ENCODE peak calls at places on chromosomes 11 and 22, in five cellular contexts. Z is hepatocyte, B is right lobe of liver, G is tibial nerve, N is lung. T is an unnamed sample. For H3K4me1, the result is how much of the 10 kb centered on the place peaks cover.

GRCh38 chr11:72930011-72930410 is 115.8 kb downstream of the ATG16L2 start:
- DNase-seq in N (no peak), B (no peak), G (no peak), Z (no peak), T (no peak)

GRCh38 chr11:4164884-4165590 is 70.4 kb downstream of the RRM1 start:
- DNase-seq in G (no peak), Z (no peak), B (no peak), N (no peak), T (no peak)

GRCh38 chr11:58024601-58025091 is 965 bp downstream of the OR9Q1 start:
- DNase-seq in G (peak), N (peak), Z (no peak), B (peak), T (peak)

GRCh38 chr11:95993438-95994339 is 69.8 kb upstream of the MTMR2 start:
- DNase-seq in B (no peak), Z (peak), G (no peak), N (no peak), T (no peak)

GRCh38 chr22:48186121-48186790 is 1423.8 kb downstream of the TBC1D22A start:
- DNase-seq in B (no peak), Z (no peak), G (no peak), N (no peak), T (no peak)

GRCh38 chr11:57248780-57249383 is 11.8 kb upstream of the APLNR start:
- DNase-seq in N (peak), Z (peak), G (peak), B (peak), T (peak)

GRCh38 chr11:35927730-35928129 is 16.1 kb upstream of the LDLRAD3 start:
- DNase-seq in G (peak), Z (peak), B (peak), N (peak), T (peak)

GRCh38 chr11:2358754-2359444 is 18.2 kb upstream of the CD81 start:
- DNase-seq in Z (no peak), G (no peak), B (no peak), N (no peak), T (no peak)

GRCh38 chr11:47566166-47566546 is 757 bp downstream of the PTPMT1 start:
- DNase-seq in N (no peak), Z (no peak), B (no peak), G (no peak), T (peak)

GRCh38 chr11:119120639-119121007 is 757 bp upstream of the HINFP start:
- DNase-seq in Z (peak), G (no peak), N (no peak), B (no peak), T (no peak)

GRCh38 chr11:86193297-86194095 is 51.1 kb upstream of the EED start:
- DNase-seq in N (peak), G (peak), Z (peak), B (peak), T (peak)

GRCh38 chr11:12135185-12135584 is 24.8 kb downstream of the MICAL2 start:
- DNase-seq in G (no peak), Z (no peak), B (no peak), N (no peak), T (no peak)

GRCh38 chr11:77071077-77071476 is 4.3 kb downstream of the CAPN5 start:
- DNase-seq in N (no peak), G (no peak), Z (no peak), B (no peak), T (no peak)

GRCh38 chr11:12402027-12402426 is 24.7 kb downstream of the PARVA start:
- DNase-seq in B (no peak), N (no peak), Z (no peak), G (no peak), T (no peak)

GRCh38 chr11:117885777-117886176 is 9.3 kb upstream of the FXYD6 start:
- DNase-seq in G (no peak), B (no peak), Z (peak), N (peak), T (no peak)

GRCh38 chr22:39152511-39153219 is at the start of gene CBX7:
- DNase-seq in B (peak), G (peak), N (peak), Z (peak), T (peak)

GRCh38 chr11:27204527-27204926 is 158.5 kb downstream of the CCDC34 start:
- DNase-seq in Z (no peak), N (no peak), G (no peak), B (no peak), T (no peak)

GRCh38 chr11:108278546-108278945 is 55.7 kb downstream of the ATM start:
- DNase-seq in B (no peak), N (no peak), G (no peak), Z (no peak), T (no peak)

GRCh38 chr11:87926250-87926970 is 248.8 kb downstream of the RAB38 start:
- DNase-seq in N (no peak), Z (peak), B (no peak), G (no peak), T (no peak)

GRCh38 chr22:46991666-46992065 is 229.2 kb downstream of the TBC1D22A start:
- DNase-seq in N (no peak), Z (no peak), B (no peak), G (no peak), T (no peak)

GRCh38 chr22:32904044-32904443 is 102.5 kb downstream of the TIMP3 start:
- DNase-seq in G (peak), Z (peak), B (no peak), N (peak), T (peak)

GRCh38 chr11:15941206-15941770 is 415.1 kb downstream of the SOX6 start:
- DNase-seq in B (no peak), Z (no peak), N (no peak), G (no peak), T (no peak)

GRCh38 chr22:30809086-30809485 is 114.4 kb downstream of the OSBP2 start:
- DNase-seq in G (no peak), B (no peak), N (no peak), Z (no peak), T (no peak)

DNA sequence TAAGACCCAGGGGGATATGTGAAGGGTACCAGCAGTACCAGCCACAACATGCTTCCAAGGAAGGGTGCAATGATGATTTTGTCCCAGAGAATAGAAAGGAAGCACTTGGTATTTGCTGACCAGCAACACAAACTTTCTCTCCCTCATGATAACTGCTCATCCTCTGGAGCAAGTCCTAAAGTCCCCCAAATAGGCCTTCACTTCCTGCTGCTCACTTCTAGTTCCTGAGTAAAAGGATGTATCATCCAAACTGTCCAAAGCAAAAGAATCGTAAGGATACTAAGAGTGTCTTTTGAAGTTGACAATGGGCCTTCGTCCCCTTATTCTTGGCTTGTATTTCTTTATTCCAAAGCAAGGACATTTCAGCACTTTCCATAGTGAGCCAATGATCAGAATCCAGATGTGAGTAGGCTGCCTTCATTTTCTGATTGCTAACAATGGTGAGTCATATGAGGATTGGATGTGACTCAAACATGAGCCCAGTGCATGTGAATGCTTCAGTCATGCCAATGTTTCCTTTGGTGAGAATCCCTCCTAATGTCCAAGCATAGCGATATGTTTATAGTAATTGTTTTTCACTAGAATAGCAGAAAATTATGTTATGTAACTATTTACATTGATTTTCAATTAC is 243.4 kb upstream of the POU2AF2 start:
- DNase-seq in B (no peak), G (peak), Z (no peak), N (no peak), T (no peak)
- H3K27ac ChIP-seq in B (no peak), G (no peak), Z (no peak), N (no peak), T (no peak)

DNA sequence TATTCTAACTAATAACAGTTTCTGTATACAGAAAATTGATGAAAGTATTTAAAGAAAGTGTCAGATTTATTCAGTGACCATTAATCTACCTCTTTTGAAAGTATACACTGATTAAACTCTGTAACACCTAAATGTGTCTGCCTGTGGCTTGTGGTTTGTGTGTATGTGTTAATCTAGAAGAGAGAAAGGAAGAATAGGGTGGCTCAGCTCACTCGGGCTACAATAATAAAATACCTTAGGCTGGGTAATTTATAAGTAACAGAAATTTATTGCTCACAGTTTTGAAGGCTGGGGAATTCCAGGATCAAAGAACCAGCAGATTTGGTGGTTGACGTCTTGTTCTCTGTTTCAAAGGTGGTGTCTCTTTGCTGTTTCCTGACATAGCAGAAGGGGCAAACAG is 13.6 kb upstream of the OR5AS1 start:
- DNase-seq in Z (no peak), N (no peak), G (no peak), B (no peak), T (no peak)
- H3K4me1 ChIP-seq in Z (under half), N (under half), G (under half), B (under half), T (under half)

GRCh38 chr11:109970516-109971183 is 122.5 kb upstream of the ZC3H12C start:
- DNase-seq in B (no peak), G (no peak), N (no peak), Z (no peak), T (no peak)
- H3K4me3 ChIP-seq in B (no peak), G (no peak), N (no peak), Z (no peak), T (no peak)

GRCh38 chr22:21611210-21611977 is 18.4 kb downstream of the YDJC start:
- DNase-seq in N (no peak), Z (no peak), B (no peak), G (no peak), T (no peak)

GRCh38 chr22:21621025-21621424 is 8.8 kb downstream of the YDJC start:
- DNase-seq in B (no peak), G (no peak), Z (no peak), N (no peak), T (no peak)

GRCh38 chr22:21612858-21613257 is 17.0 kb downstream of the YDJC start:
- DNase-seq in Z (no peak), B (no peak), G (no peak), N (no peak), T (no peak)

GRCh38 chr22:21613553-21614233 is 16.1 kb downstream of the YDJC start:
- DNase-seq in Z (no peak), N (no peak), B (no peak), G (no peak), T (no peak)

DNA sequence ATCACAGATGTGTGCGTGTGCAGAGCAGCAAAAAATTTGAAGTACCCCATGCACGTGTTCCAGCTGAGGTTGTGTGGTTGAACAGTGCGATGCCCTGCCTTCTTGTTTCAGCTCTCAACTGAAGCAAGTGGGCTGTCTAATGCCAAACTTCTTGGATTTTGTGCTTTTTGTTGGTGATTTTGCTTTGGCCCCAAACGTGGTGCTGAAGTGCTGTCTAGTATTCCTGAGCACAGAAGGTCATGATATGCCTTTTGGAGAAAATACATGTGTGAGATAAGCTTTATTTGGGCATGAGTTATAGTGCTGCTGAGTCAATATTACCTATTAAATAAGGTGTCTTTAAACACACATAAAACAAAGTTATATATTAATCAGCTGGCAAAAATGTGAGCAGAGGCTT is 14.1 kb downstream of the YDJC start:
- DNase-seq in Z (no peak), B (no peak), N (no peak), G (no peak), T (no peak)
- H3K27ac ChIP-seq in Z (no peak), B (no peak), N (no peak), G (no peak), T (no peak)